ENCODE peak calls at places on chromosomes 5 and 9, in six cellular contexts. G is heart right ventricle, T is left lung, K is fibroblast of lung, L is DND-41, E is NT2/D1. V is an unnamed sample.
A peak's percentile ranks its signal among the peaks of the same experiment; 100 is the strongest.

GRCh38 chr5:179194201-179194910 is 134.2 kb downstream of the ZNF354C start:
- DNase-seq in G (no peak), T (peak; percentile 52), K (no peak), L (no peak), E (no peak), V (no peak)

GRCh38 chr9:32454280-32454679 is 69.8 kb downstream of the ACO1 start:
- DNase-seq in G (no peak), T (no peak), K (no peak), L (no peak), E (no peak), V (no peak)

GRCh38 chr5:147956842-147957223 is 50.5 kb upstream of the C5orf46 start:
- DNase-seq in G (no peak), T (no peak), K (no peak), L (no peak), E (no peak), V (no peak)

GRCh38 chr9:136566899-136567298 is 21.1 kb upstream of the NOTCH1 start:
- DNase-seq in G (no peak), T (peak; percentile 69), K (peak; percentile 82), L (no peak), E (no peak), V (no peak)

GRCh38 chr5:170523129-170523497 is 19.3 kb downstream of the KCNIP1 start:
- DNase-seq in G (no peak), T (no peak), K (no peak), L (no peak), E (no peak), V (no peak)

GRCh38 chr9:90647843-90648242 is 5.2 kb upstream of the DIRAS2 start:
- DNase-seq in G (no peak), T (no peak), K (no peak), L (no peak), E (no peak), V (no peak)

GRCh38 chr9:131738838-131739191 is 1.1 kb downstream of the RAPGEF1 start:
- DNase-seq in G (no peak), T (no peak), K (no peak), L (no peak), E (no peak), V (no peak)

GRCh38 chr9:96344458-96345180 is 38.9 kb downstream of the SLC35D2 start:
- DNase-seq in G (peak; percentile 59), T (no peak), K (peak; percentile 98), L (no peak), E (peak; percentile 88), V (no peak)

GRCh38 chr5:179137643-179138567 is 77.7 kb downstream of the ZNF354C start:
- DNase-seq in G (no peak), T (peak; percentile 75), K (no peak), L (no peak), E (no peak), V (no peak)

GRCh38 chr9:92990461-92990860 is 43.1 kb downstream of the FGD3 start:
- DNase-seq in G (no peak), T (no peak), K (no peak), L (no peak), E (no peak), V (no peak)
- H3K9me3 ChIP-seq in G (no peaks in the 10 kb centered on the region), T (no peaks in the 10 kb centered on the region), K (no peaks in the 10 kb centered on the region), L (peaks cover 9% of the 10 kb centered on the region), E (peaks cover 70% of the 10 kb centered on the region), V (no peaks in the 10 kb centered on the region)

DNA sequence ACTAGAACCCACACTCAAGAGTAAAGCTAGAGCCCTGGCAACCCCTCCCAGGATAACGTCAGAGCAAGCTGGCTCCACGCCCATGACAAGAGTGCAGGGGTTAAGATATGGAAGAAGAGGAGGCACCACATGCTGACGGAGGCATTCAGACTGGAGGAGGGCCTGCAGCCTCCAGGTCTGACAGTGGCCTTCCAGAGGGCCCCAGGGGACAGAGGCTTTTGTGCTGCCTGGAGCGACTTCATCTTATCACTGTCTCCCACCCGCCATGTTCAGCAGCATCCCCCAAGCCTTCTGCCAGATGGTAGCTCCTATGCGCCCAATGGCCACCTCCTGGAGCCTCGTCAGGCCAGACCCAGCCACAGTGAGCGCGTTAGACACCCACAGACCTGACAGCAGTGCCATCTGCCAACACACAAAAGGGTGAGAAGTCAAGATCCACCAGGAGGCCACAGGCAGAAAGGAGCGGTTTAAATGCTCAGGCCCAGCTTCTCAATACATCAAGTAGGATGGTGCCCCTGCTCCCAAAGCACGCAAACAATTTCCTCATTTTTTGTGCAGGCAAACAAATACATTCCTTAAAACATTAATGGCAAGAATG is 65.8 kb downstream of the C5orf15 start:
- DNase-seq in G (no peak), T (no peak), K (no peak), L (no peak), E (no peak), V (no peak)
- H3K9me3 ChIP-seq in G (no peaks in the 10 kb centered on the region), T (no peaks in the 10 kb centered on the region), K (no peaks in the 10 kb centered on the region), L (no peaks in the 10 kb centered on the region), E (no peaks in the 10 kb centered on the region), V (no peaks in the 10 kb centered on the region)

DNA sequence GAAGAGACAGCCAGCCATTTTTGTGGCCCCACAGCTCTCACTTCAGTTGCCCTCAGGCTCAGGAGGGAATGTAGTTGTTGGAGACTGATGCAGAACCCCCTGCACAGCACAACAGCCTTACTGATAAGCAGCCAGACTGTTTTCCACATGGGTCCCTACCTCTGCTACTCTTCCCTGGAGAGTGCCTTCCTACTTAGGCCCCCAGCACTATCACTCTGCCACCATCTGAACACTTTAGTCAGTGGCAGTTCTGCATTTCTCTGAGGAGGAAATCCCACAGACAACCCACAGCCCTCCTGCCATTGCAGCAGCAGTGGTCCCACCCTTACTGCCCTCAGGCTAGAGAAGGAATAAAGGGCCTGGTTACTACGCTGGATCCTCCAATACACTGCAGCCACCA is 61.8 kb upstream of the PTPRD start:
- DNase-seq in G (no peak), T (no peak), K (no peak), L (no peak), E (no peak), V (no peak)
- H3K9me3 ChIP-seq in G (no peaks in the 10 kb centered on the region), T (peaks cover 20% of the 10 kb centered on the region), K (no peaks in the 10 kb centered on the region), L (no peaks in the 10 kb centered on the region), E (no peaks in the 10 kb centered on the region), V (peaks cover 2% of the 10 kb centered on the region)

DNA sequence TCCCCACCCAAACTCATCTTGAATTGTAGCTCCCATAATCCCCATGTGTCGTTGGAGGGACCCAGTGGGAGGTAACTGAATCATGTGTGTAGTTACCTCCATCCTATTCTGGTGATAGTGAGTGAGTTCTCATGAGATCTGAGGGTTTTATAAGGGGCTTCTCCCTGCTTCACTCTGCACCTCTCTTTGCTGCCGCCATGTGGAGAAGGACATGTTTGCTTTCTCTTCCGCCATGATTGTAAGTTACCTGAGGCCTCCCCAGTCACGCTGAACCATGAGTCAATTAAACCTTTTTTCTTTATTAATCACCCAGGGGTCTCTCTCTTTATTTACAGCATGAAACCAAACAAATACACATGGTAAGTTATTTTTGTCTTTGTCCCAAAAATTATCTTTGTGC is 726.1 kb downstream of the CDH18 start:
- DNase-seq in G (no peak), T (no peak), K (no peak), L (no peak), E (no peak), V (no peak)
- H3K9me3 ChIP-seq in G (no peaks in the 10 kb centered on the region), T (peaks cover 7% of the 10 kb centered on the region), K (no peaks in the 10 kb centered on the region), L (no peaks in the 10 kb centered on the region), E (no peaks in the 10 kb centered on the region), V (no peaks in the 10 kb centered on the region)

DNA sequence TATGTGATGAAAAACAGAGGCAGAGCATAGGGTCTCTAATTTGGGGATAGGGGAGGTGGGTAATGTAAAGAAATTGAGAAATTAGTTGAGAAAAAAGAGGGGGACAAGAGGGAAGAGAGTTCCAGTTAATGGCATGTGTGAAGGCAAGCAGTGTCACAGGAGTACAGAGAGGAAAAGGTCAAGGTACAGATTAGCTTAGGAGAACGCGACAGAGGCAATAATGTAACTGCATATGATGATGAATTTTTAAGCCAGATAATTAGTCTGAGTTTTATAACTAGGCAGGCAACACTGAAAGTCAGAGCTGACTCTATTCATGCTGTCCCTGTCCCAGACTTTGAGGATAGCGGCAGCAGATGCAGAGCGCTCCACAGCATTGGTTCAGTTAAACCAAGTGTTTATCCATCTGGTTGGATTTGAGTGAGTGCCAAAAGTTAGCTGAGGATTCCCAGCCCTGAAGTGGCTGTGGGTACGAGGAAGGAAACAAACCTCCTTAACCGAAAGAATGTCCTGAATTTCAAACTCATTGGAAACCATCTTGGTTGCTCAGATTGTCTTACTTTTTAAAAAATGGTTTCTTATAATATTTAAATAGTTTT is 315.2 kb downstream of the ARHGAP26 start:
- DNase-seq in G (peak; percentile 53), T (no peak), K (peak; percentile 45), L (no peak), E (no peak), V (no peak)
- H3K9me3 ChIP-seq in G (no peaks in the 10 kb centered on the region), T (no peaks in the 10 kb centered on the region), K (no peaks in the 10 kb centered on the region), L (no peaks in the 10 kb centered on the region), E (no peaks in the 10 kb centered on the region), V (no peaks in the 10 kb centered on the region)